ENCODE peak calls at places on chromosomes 4 and X, in four cellular contexts. X, P, O and T are unnamed samples.

GRCh38 chrX:41677661-41678060 is 11.1 kb upstream of the GPR34 start:
- DNase-seq in X (no peak), P (no peak), O (no peak), T (no peak)

GRCh38 chr4:71167083-71167482 is 171.7 kb upstream of the SLC4A4 start:
- DNase-seq in X (no peak), P (no peak), O (no peak), T (no peak)

GRCh38 chr4:52036875-52037274 is 1.2 kb downstream of the SGCB start:
- DNase-seq in X (no peak), P (no peak), O (no peak), T (no peak)

GRCh38 chr4:30721353-30722091 is 1.4 kb downstream of the PCDH7 start:
- DNase-seq in X (peak), P (no peak), O (no peak), T (peak)

GRCh38 chr4:39014028-39014427 is 18.2 kb downstream of the TMEM156 start:
- DNase-seq in X (no peak), P (no peak), O (no peak), T (no peak)

GRCh38 chr4:5940470-5941203 is 47.8 kb upstream of the CRMP1 start:
- DNase-seq in X (no peak), P (peak), O (peak), T (no peak)

GRCh38 chrX:140439455-140439854 is 65.4 kb downstream of the SOX3 start:
- DNase-seq in X (no peak), P (no peak), O (peak), T (peak)

GRCh38 chrX:103776586-103776985 is at the start of gene PLP1:
- DNase-seq in X (no peak), P (no peak), O (no peak), T (no peak)

GRCh38 chrX:15202458-15203177 is 67.3 kb downstream of the ASB9 start:
- DNase-seq in X (no peak), P (no peak), O (no peak), T (no peak)

GRCh38 chrX:2360731-2361130 is 140.0 kb downstream of the DHRSX start:
- DNase-seq in X (peak), P (peak), O (peak), T (no peak)

GRCh38 chrX:72735561-72735960 is 21.5 kb upstream of the PHKA1 start:
- DNase-seq in X (no peak), P (no peak), O (no peak), T (no peak)

GRCh38 chrX:56600987-56601386 is 37.6 kb downstream of the UBQLN2 start:
- DNase-seq in X (no peak), P (no peak), O (no peak), T (no peak)
- TF ChIP-seq POLR2A in X (no peak), P (no peak), O (no peak), T (no peak)

DNA sequence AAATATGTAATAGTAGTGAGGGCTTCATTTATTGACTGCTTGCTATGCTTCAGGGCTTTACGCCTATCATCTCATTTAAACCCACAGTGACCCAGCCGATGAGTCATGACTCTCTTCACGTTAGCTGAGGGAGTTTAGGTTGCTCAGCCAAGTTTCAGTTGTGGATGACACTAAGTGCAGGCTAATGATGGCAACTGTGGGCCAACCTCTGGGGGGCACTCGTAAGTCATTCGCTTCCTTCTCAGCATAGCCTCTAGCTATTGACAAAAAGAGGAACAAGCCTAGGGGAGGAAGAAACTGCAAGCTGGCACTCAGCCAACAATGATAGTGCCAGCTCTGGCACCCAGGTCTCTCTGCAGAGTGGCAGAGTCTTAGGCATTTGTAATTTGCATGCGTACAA is 325.0 kb downstream of the ARHGAP10 start:
- DNase-seq in X (peak), P (peak), O (no peak), T (peak)
- TF ChIP-seq PHF8 in X (no peak), P (no peak), O (no peak), T (no peak)

GRCh38 chr4:2963185-2964076 is at the start of the genes GRK4 and NOP14:
- DNase-seq in X (peak), P (peak), O (peak), T (peak)
- TF ChIP-seq POLR2A in X (peak), P (peak), O (no peak), T (peak)

GRCh38 chr4:1381944-1382541 is 24.2 kb downstream of the NKX1-1 start:
- DNase-seq in X (no peak), P (no peak), O (no peak), T (no peak)

GRCh38 chr4:1382776-1383727 is 23.2 kb downstream of the NKX1-1 start:
- DNase-seq in X (no peak), P (no peak), O (no peak), T (no peak)

GRCh38 chr4:1384675-1385372 is 21.4 kb downstream of the NKX1-1 start:
- DNase-seq in X (no peak), P (no peak), O (no peak), T (no peak)

GRCh38 chr4:1383728-1384591 is 22.3 kb downstream of the NKX1-1 start:
- DNase-seq in X (no peak), P (no peak), O (no peak), T (no peak)

GRCh38 chr4:1385373-1386340 is 20.6 kb downstream of the NKX1-1 start:
- DNase-seq in X (no peak), P (no peak), O (no peak), T (no peak)
- TF ChIP-seq PHF8 in X (no peak), P (no peak), O (no peak), T (no peak)

DNA sequence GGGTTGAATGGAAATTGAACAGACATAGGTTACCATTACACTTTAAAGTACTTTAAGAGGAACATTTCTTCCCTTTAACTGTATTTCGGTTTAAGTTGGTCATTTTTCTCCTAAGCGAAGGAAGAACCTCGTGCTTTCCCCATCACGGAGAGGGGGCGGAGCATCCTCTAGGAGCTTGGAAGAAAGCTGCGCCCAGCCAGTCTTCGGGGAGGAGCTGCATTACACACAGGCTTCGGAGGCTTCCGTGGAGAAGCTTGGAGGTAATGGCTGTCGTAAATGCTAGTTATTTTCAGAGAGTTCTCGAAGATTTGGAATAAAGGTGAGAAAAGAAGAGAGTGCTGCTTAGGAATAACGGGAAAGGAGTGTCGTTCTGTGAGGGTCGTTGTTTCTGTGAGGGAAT is at the start of gene PWWP3B:
- DNase-seq in X (peak), P (no peak), O (no peak), T (no peak)
- TF ChIP-seq POLR2A in X (no peak), P (no peak), O (no peak), T (no peak)

GRCh38 chr4:186900980-186901379 is 177.3 kb upstream of the FAT1 start:
- DNase-seq in X (peak), P (no peak), O (peak), T (no peak)

GRCh38 chr4:186902361-186902760 is 178.7 kb upstream of the FAT1 start:
- DNase-seq in X (no peak), P (no peak), O (no peak), T (no peak)

GRCh38 chr4:186901850-186902249 is 178.2 kb upstream of the FAT1 start:
- DNase-seq in X (no peak), P (no peak), O (no peak), T (no peak)

GRCh38 chr4:186898367-186898766 is 174.7 kb upstream of the FAT1 start:
- DNase-seq in X (no peak), P (no peak), O (no peak), T (no peak)

DNA sequence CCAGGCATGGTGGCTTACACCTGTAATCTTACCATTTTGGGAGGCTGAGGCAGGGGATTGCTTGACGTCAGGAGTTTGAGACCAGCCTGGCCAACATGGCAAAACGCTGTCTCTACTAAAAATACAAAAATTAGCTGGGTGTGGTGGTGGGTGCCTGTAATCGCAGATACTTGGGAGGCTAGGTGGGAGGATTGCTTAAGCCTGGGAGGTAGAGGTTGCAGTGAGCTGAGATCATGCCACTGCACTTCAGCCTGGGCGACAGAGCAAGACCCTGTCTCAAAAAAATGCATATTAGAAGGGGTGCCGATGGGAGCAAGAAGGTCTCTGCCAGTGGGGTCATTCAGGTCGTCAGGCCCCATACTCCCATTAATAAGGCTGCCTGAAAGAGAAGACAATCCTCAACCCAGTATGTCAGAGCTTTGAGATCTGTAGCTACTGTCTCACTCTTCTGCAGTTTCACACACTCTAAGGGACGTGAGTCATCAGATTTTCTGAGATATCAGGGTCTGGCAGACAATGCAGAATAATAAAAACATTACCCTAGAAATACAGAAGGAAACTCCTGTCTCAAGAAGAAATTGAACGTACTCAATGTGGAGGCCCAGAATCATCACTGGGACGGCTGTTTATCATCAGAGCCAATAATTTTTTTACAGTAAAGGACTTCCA is 176.7 kb upstream of the FAT1 start:
- DNase-seq in X (peak), P (peak), O (no peak), T (no peak)
- TF ChIP-seq PHF8 in X (no peak), P (no peak), O (no peak), T (no peak)

DNA sequence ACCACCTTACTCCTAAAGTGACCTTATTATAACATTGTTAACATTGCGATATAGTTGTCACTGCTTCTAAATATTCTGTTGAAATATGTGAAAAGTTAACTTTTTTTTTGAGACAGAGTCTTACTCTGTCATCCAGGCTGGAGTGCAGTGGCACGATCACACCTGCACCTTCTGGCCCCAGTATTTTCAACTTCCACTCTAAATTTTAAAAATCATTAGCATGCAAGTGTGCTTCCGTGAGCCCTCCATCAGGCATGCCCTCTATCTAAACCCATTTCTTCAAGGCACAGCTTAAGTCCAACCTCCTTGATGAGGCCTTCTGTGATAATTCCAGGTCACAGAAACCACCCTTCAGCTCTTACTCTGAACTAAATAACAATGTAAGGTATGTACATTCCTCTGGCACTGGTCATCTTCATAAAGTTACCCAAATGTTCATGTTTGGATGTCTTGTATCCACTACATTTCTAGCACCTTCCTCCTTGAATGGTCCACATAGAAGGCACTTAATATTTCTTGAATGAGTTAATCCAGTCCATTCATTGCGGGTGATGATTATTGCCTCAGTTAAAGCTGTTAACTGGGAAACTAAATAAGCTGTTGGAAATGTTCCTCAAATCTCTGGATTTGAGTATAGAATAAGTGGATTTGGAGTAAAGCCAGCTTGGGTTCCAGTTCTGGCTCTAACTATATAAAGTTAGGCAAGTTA is 38.6 kb upstream of the TMEM131L start:
- DNase-seq in X (no peak), P (no peak), O (no peak), T (no peak)
- TF ChIP-seq POLR2A in X (no peak), P (no peak), O (no peak), T (no peak)

GRCh38 chrX:10631416-10632145 is 11.2 kb upstream of the MID1 start:
- DNase-seq in X (no peak), P (no peak), O (no peak), T (no peak)

GRCh38 chrX:10636851-10637250 is 16.5 kb upstream of the MID1 start:
- DNase-seq in X (no peak), P (no peak), O (no peak), T (no peak)

GRCh38 chrX:10636337-10636736 is 16.0 kb upstream of the MID1 start:
- DNase-seq in X (peak), P (peak), O (no peak), T (no peak)

GRCh38 chrX:10634681-10635161 is 14.3 kb upstream of the MID1 start:
- DNase-seq in X (peak), P (no peak), O (no peak), T (no peak)

DNA sequence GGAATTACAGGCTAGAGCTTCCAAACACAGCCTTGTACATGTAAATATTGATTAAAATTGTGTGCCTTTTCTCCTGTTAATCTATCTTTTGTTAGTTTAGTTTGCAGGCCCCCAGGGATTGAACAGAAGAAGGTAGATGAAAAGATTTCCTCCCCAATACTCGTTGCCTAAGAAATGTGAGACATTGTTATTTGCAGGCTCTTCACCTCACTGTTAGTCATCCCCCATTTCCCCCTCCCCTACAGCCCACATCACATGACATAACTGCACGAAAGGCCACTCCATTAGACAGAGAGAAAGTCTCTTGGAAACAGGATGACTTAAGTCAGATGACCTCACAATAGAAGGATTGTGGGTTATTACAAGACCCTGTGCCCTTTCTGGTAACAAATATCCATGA is 13.3 kb upstream of the MID1 start:
- DNase-seq in X (peak), P (peak), O (no peak), T (no peak)
- TF ChIP-seq PHF8 in X (no peak), P (no peak), O (no peak), T (no peak)

GRCh38 chr4:150046728-150047217 is 31.5 kb upstream of the DCLK2 start:
- DNase-seq in X (no peak), P (no peak), O (no peak), T (no peak)

GRCh38 chr4:150045410-150045809 is 32.8 kb upstream of the DCLK2 start:
- DNase-seq in X (no peak), P (no peak), O (no peak), T (no peak)

GRCh38 chr4:150050566-150050965 is 27.7 kb upstream of the DCLK2 start:
- DNase-seq in X (no peak), P (no peak), O (no peak), T (no peak)

GRCh38 chr4:150049682-150050081 is 28.6 kb upstream of the DCLK2 start:
- DNase-seq in X (no peak), P (no peak), O (no peak), T (no peak)

GRCh38 chr4:150047546-150047945 is 30.7 kb upstream of the DCLK2 start:
- DNase-seq in X (no peak), P (no peak), O (no peak), T (no peak)
- TF ChIP-seq POLR2A in X (no peak), P (no peak), O (no peak), T (no peak)